ENCODE peak calls at places on chromosomes 13 and 19, in six cellular contexts. H is transverse colon, Z is tibial nerve, X is stomach, F is esophagus muscularis mucosa, I is upper lobe of left lung. E is an unnamed sample.

GRCh38 chr13:66965146-66965545 is 265.0 kb downstream of the PCDH9 start:
- DNase-seq in H (no peak), Z (no peak), X (no peak), F (no peak), I (no peak), E (no peak)

GRCh38 chr19:14542721-14543328 is 13.4 kb downstream of the TECR start:
- DNase-seq in H (no peak), Z (no peak), X (no peak), F (no peak), I (no peak), E (no peak)

GRCh38 chr19:54094601-54095000 is 6.0 kb downstream of the OSCAR start:
- DNase-seq in H (no peak), Z (no peak), X (no peak), F (no peak), I (no peak), E (no peak)

GRCh38 chr13:91564422-91564821 is 166.0 kb downstream of the GPC5 start:
- DNase-seq in H (no peak), Z (no peak), X (no peak), F (no peak), I (no peak), E (no peak)

GRCh38 chr19:2171349-2172145 is 7.8 kb downstream of the DOT1L start:
- DNase-seq in H (peak), Z (no peak), X (peak), F (no peak), I (peak), E (no peak)

GRCh38 chr19:48556163-48556562 is 4.2 kb downstream of the SULT2B1 start:
- DNase-seq in H (peak), Z (no peak), X (no peak), F (no peak), I (no peak), E (no peak)

GRCh38 chr13:73142091-73142490 is 83.3 kb downstream of the KLF5 start:
- DNase-seq in H (no peak), Z (no peak), X (peak), F (no peak), I (no peak), E (no peak)

GRCh38 chr19:30692517-30692870 is 320.3 kb downstream of the ZNF536 start:
- DNase-seq in H (no peak), Z (no peak), X (no peak), F (no peak), I (no peak), E (no peak)

GRCh38 chr19:4328243-4328990 is 10.2 kb downstream of the STAP2 start:
- DNase-seq in H (peak), Z (peak), X (peak), F (peak), I (peak), E (peak)

GRCh38 chr13:69168436-69168835 is 939.2 kb upstream of the ATXN8OS start:
- DNase-seq in H (no peak), Z (no peak), X (no peak), F (no peak), I (no peak), E (no peak)

GRCh38 chr13:22793598-22794134 is 387.1 kb upstream of the SGCG start:
- DNase-seq in H (no peak), Z (no peak), X (peak), F (no peak), I (no peak), E (no peak)

GRCh38 chr19:42229855-42230331 is 9.8 kb downstream of the ZNF526 start:
- DNase-seq in H (no peak), Z (no peak), X (no peak), F (no peak), I (no peak), E (no peak)

GRCh38 chr19:42250666-42251531 is 4.0 kb downstream of the ERF start:
- DNase-seq in H (no peak), Z (no peak), X (no peak), F (no peak), I (peak), E (peak)

GRCh38 chr19:45952691-45953505 is 20.8 kb downstream of the NOVA2 start:
- DNase-seq in H (peak), Z (no peak), X (peak), F (no peak), I (peak), E (peak)

DNA sequence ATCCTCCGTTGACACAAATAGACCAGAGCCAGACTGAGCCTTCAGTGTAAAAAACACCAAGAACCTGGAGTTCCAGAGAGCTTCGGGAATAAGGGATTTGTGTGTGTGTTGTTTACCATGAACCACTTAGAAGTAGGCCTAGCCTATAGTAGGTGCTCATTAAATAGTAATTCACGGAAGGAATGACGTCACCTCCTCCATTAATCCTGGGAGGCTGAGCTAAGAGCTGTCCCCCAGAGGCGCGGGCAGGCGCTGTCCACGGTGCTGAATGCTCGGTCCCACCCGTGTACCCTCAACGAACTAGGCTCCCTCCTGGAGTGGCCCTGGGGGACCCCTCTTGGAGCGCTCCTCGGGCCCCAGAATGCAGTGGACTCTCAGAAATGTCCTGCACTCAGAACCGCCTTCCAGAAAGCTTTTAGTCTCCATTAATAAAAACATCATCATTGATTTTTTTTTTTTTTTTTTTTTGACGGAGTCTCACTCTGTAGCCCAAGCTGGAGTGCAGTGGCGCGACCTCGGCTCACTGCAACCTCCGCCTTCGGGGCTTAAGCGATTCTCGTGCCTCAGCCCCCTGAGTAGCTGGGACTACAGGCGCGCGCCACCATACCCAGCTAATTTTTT is 6.5 kb downstream of the UNC13A start:
- DNase-seq in H (no peak), Z (no peak), X (no peak), F (no peak), I (peak), E (peak)
- TF ChIP-seq EP300 in H (no peak), Z (no peak), X (no peak), F (no peak), I (no peak), E (no peak)

DNA sequence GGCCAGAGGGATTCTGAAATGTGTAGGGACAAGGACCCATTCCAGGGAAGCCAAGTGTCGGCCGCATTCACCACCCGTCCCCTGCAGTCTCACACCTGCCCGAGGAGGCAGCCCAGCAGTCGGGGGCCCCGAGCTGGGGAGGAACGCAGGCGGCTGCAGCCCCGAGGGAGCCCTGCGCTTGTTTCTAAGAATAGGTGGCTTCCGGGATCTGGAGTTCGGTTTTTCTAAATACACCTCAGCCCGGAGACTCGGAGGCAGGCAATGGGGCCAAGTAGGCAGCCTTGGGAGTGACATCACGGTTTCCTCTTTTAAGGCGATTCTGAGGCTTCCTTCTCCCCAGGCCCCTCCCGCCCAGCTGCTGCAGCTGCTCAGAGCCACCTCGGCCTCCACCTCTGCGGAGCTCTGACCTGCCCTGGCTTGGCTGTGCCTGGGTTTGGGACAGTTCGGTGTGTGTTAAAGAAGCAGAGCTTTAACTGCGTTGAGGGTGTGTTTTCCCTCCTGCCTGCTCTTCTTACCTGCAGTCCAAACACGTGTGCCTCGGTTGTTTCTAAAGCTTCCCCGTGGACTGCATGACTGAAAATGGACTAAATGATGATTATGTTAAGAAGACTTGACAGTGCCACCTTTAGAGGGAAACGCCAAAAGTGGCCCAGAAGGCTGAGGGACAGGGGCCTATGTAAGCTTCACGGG is 80.5 kb downstream of the COL4A2 start:
- DNase-seq in H (peak), Z (no peak), X (no peak), F (no peak), I (peak), E (peak)
- H3K27ac ChIP-seq in H (peak), Z (peak), X (peak), F (peak), I (peak), E (peak)

GRCh38 chr13:79647518-79647917 is 166.6 kb downstream of the NDFIP2 start:
- DNase-seq in H (no peak), Z (no peak), X (no peak), F (no peak), I (no peak), E (no peak)
- TF ChIP-seq EP300 in H (no peak), Z (no peak), X (no peak), F (no peak), I (no peak), E (no peak)

GRCh38 chr13:45337803-45338202 is 3.2 kb downstream of the TPT1 start:
- DNase-seq in H (no peak), Z (no peak), X (no peak), F (no peak), I (no peak), E (no peak)

GRCh38 chr13:45339399-45339798 is 1.6 kb downstream of the TPT1 start:
- DNase-seq in H (no peak), Z (no peak), X (no peak), F (no peak), I (no peak), E (no peak)

GRCh38 chr13:45341034-45341798 is at the start of gene TPT1:
- DNase-seq in H (peak), Z (peak), X (peak), F (peak), I (peak), E (peak)

GRCh38 chr13:45340422-45341033 is 455 bp downstream of the TPT1 start:
- DNase-seq in H (peak), Z (peak), X (peak), F (peak), I (peak), E (peak)

DNA sequence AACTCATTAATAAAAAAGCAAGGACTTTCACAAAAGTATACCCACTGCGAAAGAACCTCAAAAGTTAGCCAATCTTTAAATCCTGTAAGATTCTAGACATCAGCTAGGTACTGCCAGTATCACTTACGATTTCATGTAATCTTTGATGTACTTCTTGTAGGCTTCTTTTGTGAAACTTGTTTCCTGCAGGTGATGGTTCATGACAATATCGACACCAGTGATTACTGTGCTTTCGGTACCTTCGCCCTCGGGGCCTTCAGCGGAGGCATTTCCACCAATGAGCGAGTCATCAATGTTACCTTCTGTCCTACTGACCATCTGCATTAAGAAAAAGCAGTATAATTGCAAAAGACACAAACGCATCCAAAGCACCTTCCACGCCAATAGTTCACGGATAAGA is 1.1 kb downstream of the TPT1 start:
- DNase-seq in H (no peak), Z (no peak), X (no peak), F (no peak), I (no peak), E (no peak)
- H3K27ac ChIP-seq in H (peak), Z (peak), X (no peak), F (peak), I (peak), E (peak)

GRCh38 chr19:9348253-9348652 is 14.6 kb upstream of the ZNF177 start:
- DNase-seq in H (no peak), Z (no peak), X (no peak), F (no peak), I (no peak), E (no peak)
- TF ChIP-seq EP300 in H (no peak), Z (no peak), X (no peak), F (no peak), I (no peak), E (no peak)

DNA sequence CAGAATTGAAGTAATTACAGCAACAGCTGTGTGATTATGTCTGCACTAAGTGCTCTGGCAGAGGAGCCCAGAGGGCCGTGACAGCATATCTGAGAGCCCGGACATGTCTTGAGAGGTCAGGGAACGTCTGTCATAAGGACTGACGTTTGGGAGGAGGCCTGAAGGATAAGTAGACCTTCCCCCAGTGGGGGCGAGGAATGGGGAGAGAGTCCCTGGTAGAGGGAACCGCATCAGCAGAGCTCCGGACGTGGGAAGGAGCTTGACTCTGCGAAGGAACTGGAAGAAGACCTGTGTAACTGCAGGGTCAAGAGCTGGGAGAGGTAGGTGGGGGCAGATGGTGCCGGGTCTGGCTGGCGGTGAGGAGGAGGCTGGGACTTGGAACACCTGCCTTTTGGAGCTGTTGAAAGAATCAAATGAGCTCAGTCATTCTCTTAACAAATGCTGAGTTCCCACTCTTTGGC is 130.2 kb downstream of the SIPA1L3 start:
- DNase-seq in H (no peak), Z (no peak), X (no peak), F (no peak), I (no peak), E (no peak)
- H3K27ac ChIP-seq in H (no peak), Z (no peak), X (no peak), F (no peak), I (no peak), E (no peak)

GRCh38 chr13:75995966-75996365 is 359.8 kb downstream of the LMO7 start:
- DNase-seq in H (no peak), Z (no peak), X (no peak), F (no peak), I (no peak), E (no peak)

GRCh38 chr13:75996582-75996981 is 360.5 kb downstream of the LMO7 start:
- DNase-seq in H (no peak), Z (no peak), X (no peak), F (no peak), I (no peak), E (no peak)

GRCh38 chr13:76004411-76004810 is 368.3 kb downstream of the LMO7 start:
- DNase-seq in H (no peak), Z (no peak), X (no peak), F (no peak), I (no peak), E (no peak)

GRCh38 chr13:76000131-76000530 is 364.0 kb downstream of the LMO7 start:
- DNase-seq in H (no peak), Z (no peak), X (no peak), F (no peak), I (no peak), E (no peak)
- TF ChIP-seq EP300 in H (no peak), Z (no peak), X (no peak), F (no peak), I (no peak), E (no peak)

GRCh38 chr13:39501711-39502324 is 101.2 kb downstream of the LHFPL6 start:
- DNase-seq in H (no peak), Z (no peak), X (no peak), F (no peak), I (no peak), E (no peak)
- H3K27ac ChIP-seq in H (no peak), Z (no peak), X (no peak), F (no peak), I (no peak), E (no peak)